ENCODE peak calls at places on chromosomes 6 and 20, in nine cellular contexts. C is CD8-positive, alpha-beta T cell; T is heart left ventricle; O is psoas muscle; A is cardiac muscle cell; Y is lower lobe of right lung; N is body of pancreas; J is GM23248; K is stomach. F is an unnamed sample. For H3K4me1, the result is how much of the 10 kb centered on the place peaks cover.

GRCh38 chr6:163750436-163751031 is 336.0 kb downstream of the QKI start:
- DNase-seq in O (no peak), Y (no peak), N (no peak), C (no peak), K (no peak), A (no peak), T (no peak), J (no peak), F (no peak)

GRCh38 chr20:1882026-1882425 is 13.2 kb upstream of the SIRPA start:
- DNase-seq in C (no peak), J (no peak), A (no peak), Y (no peak), O (no peak), T (peak), K (no peak), N (no peak), F (no peak)

GRCh38 chr6:62889240-62889639 is 322.0 kb upstream of the FKBP1C start:
- DNase-seq in K (no peak), J (no peak), Y (no peak), N (no peak), O (no peak), T (no peak), A (no peak), C (no peak), F (no peak)

GRCh38 chr20:54340667-54341081 is 132.8 kb downstream of the PFDN4 start:
- DNase-seq in O (no peak), N (no peak), A (no peak), J (peak), C (no peak), Y (no peak), K (no peak), T (no peak), F (peak)

GRCh38 chr20:9392892-9393857 is 121.2 kb upstream of the LAMP5 start:
- DNase-seq in K (peak), O (peak), T (peak), Y (peak), C (no peak), J (peak), A (peak), N (peak), F (peak)

GRCh38 chr20:831251-831650 is 2.3 kb upstream of the FAM110A start:
- DNase-seq in A (no peak), J (no peak), N (no peak), Y (no peak), O (no peak), T (no peak), C (no peak), K (no peak), F (no peak)

GRCh38 chr6:108673153-108673552 is 112.4 kb downstream of the FOXO3 start:
- DNase-seq in C (no peak), O (no peak), A (no peak), Y (no peak), T (no peak), N (no peak), K (no peak), J (no peak), F (no peak)

GRCh38 chr20:5160882-5161281 is 34.1 kb downstream of the CDS2 start:
- DNase-seq in J (no peak), N (no peak), K (no peak), C (no peak), A (no peak), O (no peak), Y (no peak), T (no peak), F (no peak)

GRCh38 chr20:20130399-20130798 is 78.1 kb downstream of the CFAP61 start:
- DNase-seq in K (no peak), J (peak), Y (no peak), T (no peak), A (no peak), O (no peak), N (no peak), C (no peak), F (no peak)

GRCh38 chr6:108113557-108114519 is 39.3 kb upstream of the OSTM1 start:
- DNase-seq in C (no peak), T (no peak), O (peak), J (peak), A (peak), N (peak), K (no peak), Y (peak), F (peak)

GRCh38 chr6:7542878-7543394 is 1.5 kb downstream of the DSP start:
- DNase-seq in A (peak), N (peak), C (no peak), K (peak), O (peak), J (peak), T (peak), Y (peak), F (peak)

GRCh38 chr20:53133134-53133533 is 161.0 kb downstream of the TSHZ2 start:
- DNase-seq in C (no peak), J (no peak), N (no peak), O (no peak), A (no peak), Y (no peak), K (no peak), T (no peak), F (no peak)

GRCh38 chr6:9984607-9985006 is 430.3 kb downstream of the TFAP2A start:
- DNase-seq in N (no peak), A (no peak), J (no peak), K (no peak), O (no peak), T (no peak), Y (no peak), C (no peak), F (no peak)

GRCh38 chr20:50655325-50655880 is 35.9 kb downstream of the RIPOR3 start:
- DNase-seq in A (no peak), J (peak), K (no peak), Y (no peak), C (no peak), N (peak), O (peak), T (peak), F (peak)

GRCh38 chr20:49384437-49385434 is 97.7 kb downstream of the KCNB1 start:
- DNase-seq in Y (peak), K (peak), A (peak), J (peak), T (peak), C (peak), O (peak), N (peak), F (peak)

GRCh38 chr6:524803-525202 is 132.1 kb downstream of the HUS1B start:
- DNase-seq in N (no peak), Y (no peak), T (no peak), J (no peak), C (peak), A (peak), K (no peak), O (no peak), F (no peak)

GRCh38 chr6:79610301-79611009 is 20.7 kb upstream of the SH3BGRL2 start:
- DNase-seq in T (no peak), A (no peak), K (no peak), N (no peak), Y (no peak), J (no peak), O (no peak), C (no peak), F (no peak)

GRCh38 chr6:1832844-1833787 is 223.4 kb downstream of the FOXC1 start:
- DNase-seq in C (no peak), O (peak), N (peak), T (peak), Y (peak), J (no peak), A (no peak), K (peak), F (no peak)

GRCh38 chr6:156660389-156660788 is 116.8 kb upstream of the ARID1B start:
- DNase-seq in C (no peak), T (no peak), O (no peak), Y (no peak), J (no peak), K (no peak), A (no peak), N (no peak), F (no peak)

GRCh38 chr6:69867075-69867911 is 937 bp downstream of the COL19A1 start:
- DNase-seq in C (peak), K (peak), A (peak), T (peak), N (peak), Y (peak), J (peak), O (peak), F (peak)

GRCh38 chr20:37968726-37969401 is 64.4 kb downstream of the TTI1 start:
- DNase-seq in N (no peak), C (no peak), O (no peak), T (no peak), A (no peak), K (no peak), J (peak), Y (no peak), F (no peak)

GRCh38 chr6:42137192-42137753 is 5.1 kb downstream of the C6orf132 start:
- DNase-seq in Y (no peak), N (peak), K (peak), A (no peak), J (no peak), O (no peak), T (peak), C (no peak), F (no peak)

GRCh38 chr6:112150363-112150762 is 63.0 kb downstream of the FAM229B start:
- DNase-seq in A (no peak), T (peak), J (peak), C (no peak), K (no peak), O (no peak), N (no peak), Y (no peak), F (peak)

GRCh38 chr20:34558320-34559202 is at the start of gene MAP1LC3A:
- DNase-seq in O (peak), Y (peak), J (peak), T (peak), N (peak), K (peak), A (peak), C (peak), F (peak)

GRCh38 chr6:12733876-12734275 is 17.3 kb downstream of the PHACTR1 start:
- DNase-seq in O (no peak), J (no peak), A (no peak), Y (no peak), T (no peak), C (no peak), N (no peak), K (no peak), F (no peak)

GRCh38 chr20:60050193-60050960 is 92.2 kb downstream of the CDH26 start:
- DNase-seq in K (peak), T (no peak), O (no peak), C (no peak), J (no peak), N (peak), Y (no peak), A (peak), F (no peak)

GRCh38 chr20:33291830-33292355 is 8.9 kb downstream of the BPIFB1 start:
- DNase-seq in N (peak), T (no peak), Y (peak), C (peak), J (peak), O (no peak), A (peak), K (peak), F (peak)

GRCh38 chr20:54545959-54546358 is 70.6 kb downstream of the DOK5 start:
- DNase-seq in C (no peak), J (peak), Y (no peak), T (no peak), A (no peak), N (no peak), K (no peak), O (no peak), F (peak)

GRCh38 chr6:149234051-149234962 is 83.2 kb upstream of the TAB2 start:
- DNase-seq in Y (no peak), J (peak), O (no peak), K (no peak), T (no peak), A (no peak), C (peak), N (no peak), F (peak)

GRCh38 chr20:37976862-37977261 is 56.4 kb downstream of the TTI1 start:
- DNase-seq in T (no peak), K (no peak), Y (no peak), O (no peak), C (no peak), J (no peak), A (peak), N (no peak), F (no peak)

GRCh38 chr6:31267504-31268371 is 4.2 kb downstream of the HLA-C start:
- DNase-seq in Y (no peak), T (no peak), O (no peak), N (no peak), K (no peak), J (no peak), A (no peak), C (peak), F (no peak)

GRCh38 chr6:137277971-137278602 is 58.9 kb upstream of the IFNGR1 start:
- DNase-seq in T (no peak), N (no peak), J (peak), Y (no peak), K (no peak), C (no peak), O (no peak), A (no peak), F (peak)

GRCh38 chr20:25277051-25277801 is 29.3 kb downstream of the PYGB start:
- DNase-seq in N (peak), K (peak), T (peak), J (no peak), A (no peak), C (no peak), O (peak), Y (peak), F (no peak)

GRCh38 chr6:54093306-54093705 is 17.9 kb upstream of the MLIP start:
- DNase-seq in Y (no peak), T (no peak), K (no peak), A (no peak), J (no peak), N (no peak), C (no peak), O (no peak), F (no peak)

DNA sequence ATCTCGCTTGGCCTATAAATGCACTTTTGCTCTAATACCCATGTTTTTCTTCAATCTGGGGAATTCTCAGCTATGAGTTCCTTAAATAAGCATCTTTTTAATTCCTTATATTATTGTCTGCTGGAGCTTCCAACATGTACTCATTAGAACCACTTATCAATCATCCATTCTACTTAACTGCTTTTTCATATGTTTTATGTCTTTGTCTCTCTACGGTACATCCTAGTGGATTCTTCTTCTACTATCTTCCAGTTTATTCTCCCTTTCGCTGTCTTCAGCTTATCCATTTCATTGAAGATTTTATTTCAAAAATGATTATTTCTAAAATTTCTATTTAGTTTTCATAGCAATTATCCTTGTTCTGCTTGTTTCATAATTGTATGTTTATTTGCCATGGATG is 12.4 kb upstream of the ZSCAN16 start:
- DNase-seq in N (no peak), K (no peak), O (no peak), C (no peak), T (no peak), Y (no peak), A (no peak), J (no peak), F (no peak)
- H3K4me1 ChIP-seq in N (under half), K (under half), O (under half), C (under half), T (under half), Y (under half), A (under half), J (under half), F (under half)

GRCh38 chr6:169719117-169719516 is 5.2 kb downstream of the PHF10 start:
- DNase-seq in N (no peak), K (no peak), Y (no peak), O (no peak), C (no peak), T (no peak), A (no peak), J (peak), F (no peak)

GRCh38 chr6:169722362-169723199 is 1.7 kb downstream of the PHF10 start:
- DNase-seq in C (peak), N (peak), T (peak), J (peak), A (peak), O (peak), Y (peak), K (peak), F (peak)

GRCh38 chr6:169723991-169724553 is at the start of gene PHF10:
- DNase-seq in N (peak), Y (peak), T (peak), O (peak), C (peak), A (peak), J (peak), K (peak), F (peak)

GRCh38 chr6:169723200-169723909 is 945 bp downstream of the PHF10 start:
- DNase-seq in A (peak), N (peak), J (peak), C (peak), O (peak), T (peak), K (peak), Y (peak), F (peak)

DNA sequence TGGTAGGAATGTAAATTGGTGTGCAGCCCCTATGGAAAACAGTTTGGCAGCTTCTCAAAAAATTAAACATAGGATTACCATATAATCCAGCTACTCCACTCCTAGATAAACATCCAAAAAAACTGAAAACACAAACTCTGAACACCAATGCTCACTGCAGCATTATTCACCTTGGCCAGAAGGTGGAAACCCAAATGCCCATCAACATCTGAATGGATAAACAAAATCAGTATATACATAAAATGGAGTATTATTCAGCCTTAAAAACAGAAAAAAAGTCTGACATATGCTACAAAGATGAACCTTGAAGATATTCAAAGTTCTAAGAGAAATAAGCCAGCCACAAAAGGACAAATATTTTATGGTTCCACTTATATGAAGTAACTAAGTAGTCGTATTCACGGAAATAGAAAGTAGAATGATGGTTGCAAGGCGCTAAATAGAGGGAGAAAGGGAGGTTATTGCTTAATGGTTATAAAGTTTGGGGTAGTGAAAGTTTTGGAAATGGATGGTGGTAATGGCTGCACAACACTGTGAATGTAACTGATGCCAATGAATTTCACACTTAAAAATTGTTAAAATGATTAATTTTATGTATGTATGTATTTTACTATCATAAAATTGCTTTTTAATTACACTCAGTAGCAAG is 4.0 kb downstream of the PHF10 start:
- DNase-seq in T (no peak), N (no peak), C (no peak), A (no peak), O (no peak), J (no peak), Y (no peak), K (no peak), F (no peak)
- H3K4me1 ChIP-seq in T (under half), N (under half), C (under half), A (under half), O (under half), J (under half), Y (under half), K (half or more), F (under half)

GRCh38 chr6:35258336-35258735 is 1.2 kb upstream of the ZNF76 start:
- DNase-seq in K (no peak), O (no peak), T (no peak), Y (no peak), N (no peak), J (peak), C (no peak), A (no peak), F (no peak)
- H3K4me1 ChIP-seq in K (half or more), O (under half), T (under half), Y (under half), N (under half), J (under half), C (under half), A (under half), F (under half)

GRCh38 chr6:167078745-167079144 is 44.2 kb upstream of the CCR6 start:
- DNase-seq in C (no peak), T (no peak), N (no peak), O (no peak), K (no peak), J (no peak), A (no peak), Y (no peak), F (no peak)

GRCh38 chr6:167077241-167077932 is 45.5 kb upstream of the CCR6 start:
- DNase-seq in Y (no peak), K (no peak), O (no peak), J (no peak), A (no peak), C (no peak), T (no peak), N (no peak), F (no peak)

GRCh38 chr6:167079853-167080297 is 43.0 kb upstream of the CCR6 start:
- DNase-seq in J (no peak), O (no peak), T (no peak), Y (no peak), A (no peak), C (peak), N (no peak), K (no peak), F (no peak)
- H3K4me1 ChIP-seq in J (under half), O (under half), T (under half), Y (under half), A (under half), C (under half), N (under half), K (under half), F (under half)

GRCh38 chr6:89350281-89351037 is 2.1 kb downstream of the UBE2J1 start:
- DNase-seq in J (peak), N (no peak), K (no peak), C (no peak), T (no peak), Y (no peak), O (no peak), A (no peak), F (peak)
- H3K4me1 ChIP-seq in J (under half), N (under half), K (half or more), C (under half), T (under half), Y (half or more), O (under half), A (under half), F (under half)

DNA sequence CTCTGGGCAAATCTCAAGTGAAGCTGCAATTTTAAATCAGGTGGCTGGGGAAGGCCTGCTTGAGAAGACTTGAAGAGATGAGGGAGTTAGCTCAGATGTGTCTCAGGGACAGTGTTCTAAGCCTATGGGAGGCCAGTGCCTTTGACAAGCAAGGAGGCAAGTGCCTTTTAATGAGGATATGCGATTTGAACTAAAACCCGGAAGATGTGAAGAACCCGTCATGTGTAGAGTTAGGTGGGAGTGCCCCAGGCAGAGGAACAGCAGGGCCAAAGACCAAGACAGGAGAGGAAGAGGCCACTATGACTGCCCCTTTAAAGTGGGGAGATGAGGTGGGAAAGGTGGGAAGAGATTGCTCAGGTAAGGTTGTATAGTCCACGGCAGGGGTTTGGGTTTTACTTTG is 71.9 kb downstream of the SLX4IP start:
- DNase-seq in T (no peak), C (no peak), A (no peak), J (no peak), Y (no peak), N (no peak), O (no peak), K (no peak), F (no peak)
- H3K4me1 ChIP-seq in T (under half), C (under half), A (under half), J (under half), Y (half or more), N (under half), O (under half), K (half or more), F (half or more)

GRCh38 chr6:3356824-3357420 is 98.2 kb downstream of the PSMG4 start:
- DNase-seq in N (peak), A (no peak), T (no peak), O (no peak), J (peak), Y (no peak), C (no peak), K (no peak), F (no peak)

GRCh38 chr6:3355011-3355357 is 96.2 kb downstream of the PSMG4 start:
- DNase-seq in Y (no peak), N (no peak), T (no peak), O (no peak), C (no peak), A (no peak), J (no peak), K (no peak), F (no peak)

GRCh38 chr6:3353939-3354338 is 95.2 kb downstream of the PSMG4 start:
- DNase-seq in K (no peak), Y (no peak), T (no peak), J (no peak), C (no peak), N (no peak), A (no peak), O (no peak), F (no peak)

GRCh38 chr6:3356056-3356823 is 97.5 kb downstream of the PSMG4 start:
- DNase-seq in N (peak), J (peak), K (peak), O (peak), T (peak), C (peak), A (peak), Y (peak), F (no peak)

GRCh38 chr6:3355358-3356055 is 96.8 kb downstream of the PSMG4 start:
- DNase-seq in J (peak), C (peak), N (peak), O (peak), A (peak), T (peak), K (no peak), Y (no peak), F (no peak)
- H3K4me1 ChIP-seq in J (under half), C (under half), N (half or more), O (under half), A (under half), T (under half), K (half or more), Y (under half), F (under half)